ENCODE peak calls at places on chromosomes 1 and 21, in eight cellular contexts. J is keratinocyte, X is GM19239, V is heart right ventricle, M is AG10803, Z is nephron progenitor cell, Y is AG04449, I is bronchial epithelial cell. E is an unnamed sample.

GRCh38 chr1:92494485-92495141 is 7.9 kb upstream of the GFI1 start:
- DNase-seq in X (no peak), V (no peak), Y (no peak), I (no peak), M (no peak), Z (no peak), J (no peak), E (no peak)

GRCh38 chr1:61639937-61640336 is 85.0 kb downstream of the TM2D1 start:
- DNase-seq in Y (no peak), X (no peak), I (no peak), Z (no peak), M (no peak), J (no peak), V (no peak), E (no peak)

GRCh38 chr21:41230530-41230929 is 62.6 kb downstream of the BACE2 start:
- DNase-seq in I (no peak), Y (no peak), X (no peak), Z (no peak), V (no peak), M (no peak), J (no peak), E (no peak)

GRCh38 chr1:197902454-197903195 is at the start of gene C1orf53:
- DNase-seq in Y (no peak), J (no peak), V (peak), I (peak), X (peak), Z (peak), M (peak), E (peak)

GRCh38 chr21:32802954-32803353 is 31.4 kb upstream of the PAXBP1 start:
- DNase-seq in V (no peak), X (no peak), I (no peak), Y (no peak), J (no peak), M (no peak), Z (no peak), E (no peak)

GRCh38 chr1:43438576-43439120 is 15.1 kb downstream of the HYI start:
- DNase-seq in J (no peak), Y (no peak), I (no peak), Z (no peak), X (no peak), M (no peak), V (no peak), E (no peak)

GRCh38 chr1:76687324-76688018 is 179.8 kb upstream of the ST6GALNAC5 start:
- DNase-seq in V (no peak), M (no peak), X (no peak), Z (no peak), J (no peak), I (peak), Y (no peak), E (no peak)

GRCh38 chr1:39524591-39525365 is 33.3 kb downstream of the BMP8A start:
- DNase-seq in Z (no peak), M (no peak), J (no peak), I (no peak), V (no peak), Y (no peak), X (no peak), E (no peak)

GRCh38 chr1:161185282-161185682 is 8.0 kb upstream of the B4GALT3 start:
- DNase-seq in V (peak), M (peak), J (no peak), X (no peak), Z (no peak), Y (no peak), I (no peak), E (peak)

GRCh38 chr1:20017741-20018140 is 38.3 kb upstream of the PLA2G2A start:
- DNase-seq in Y (no peak), X (no peak), Z (no peak), I (no peak), M (no peak), J (no peak), V (no peak), E (no peak)

GRCh38 chr1:7553042-7553690 is 217.9 kb upstream of the VAMP3 start:
- DNase-seq in M (no peak), Y (no peak), Z (no peak), V (no peak), X (no peak), J (no peak), I (no peak), E (no peak)

GRCh38 chr1:58683519-58683918 is 16.3 kb downstream of the MYSM1 start:
- DNase-seq in Z (no peak), J (no peak), I (no peak), X (no peak), V (no peak), Y (no peak), M (no peak), E (no peak)

GRCh38 chr1:55670331-55671082 is 455.3 kb upstream of the USP24 start:
- DNase-seq in Y (no peak), V (no peak), X (no peak), J (no peak), I (no peak), Z (peak), M (peak), E (no peak)

GRCh38 chr1:17239420-17239819 is 9.5 kb upstream of the PADI3 start:
- DNase-seq in I (peak), M (peak), Z (peak), X (peak), J (no peak), V (peak), Y (peak), E (peak)

GRCh38 chr1:214135886-214136285 is 145.1 kb upstream of the SMYD2 start:
- DNase-seq in M (peak), V (no peak), Z (no peak), Y (no peak), J (no peak), I (no peak), X (no peak), E (no peak)

GRCh38 chr1:97247196-97247595 is 525.6 kb downstream of the PTBP2 start:
- DNase-seq in Y (peak), V (no peak), X (no peak), J (no peak), M (peak), I (no peak), Z (no peak), E (peak)

GRCh38 chr1:163664706-163665321 is 343.1 kb downstream of the NUF2 start:
- DNase-seq in Z (no peak), J (no peak), M (peak), V (no peak), Y (no peak), X (no peak), I (peak), E (no peak)

GRCh38 chr21:45125347-45125746 is 51.0 kb downstream of the ADARB1 start:
- DNase-seq in V (no peak), M (no peak), Y (no peak), X (no peak), I (no peak), Z (no peak), J (no peak), E (no peak)

GRCh38 chr1:24898152-24898908 is 31.7 kb downstream of the RUNX3 start:
- DNase-seq in M (peak), I (peak), J (no peak), Y (no peak), X (peak), V (peak), Z (peak), E (peak)

GRCh38 chr1:154418062-154418897 is 13.1 kb downstream of the IL6R start:
- DNase-seq in M (no peak), X (no peak), Y (no peak), J (peak), Z (no peak), I (peak), V (no peak), E (no peak)

GRCh38 chr1:45089711-45090110 is 77.7 kb downstream of the UROD start:
- DNase-seq in M (no peak), J (no peak), Z (no peak), X (no peak), V (no peak), I (no peak), Y (no peak), E (no peak)

GRCh38 chr1:52358851-52359497 is 7.0 kb downstream of the CC2D1B start:
- DNase-seq in J (no peak), Z (no peak), I (no peak), V (no peak), X (no peak), Y (no peak), M (no peak), E (no peak)

GRCh38 chr1:221712198-221712684 is 29.6 kb downstream of the DUSP10 start:
- DNase-seq in V (no peak), M (peak), J (peak), I (peak), X (no peak), Y (peak), Z (no peak), E (peak)

GRCh38 chr1:162003825-162004205 is 19.9 kb downstream of the OLFML2B start:
- DNase-seq in I (peak), X (no peak), M (peak), Z (no peak), V (peak), Y (peak), J (no peak), E (peak)

GRCh38 chr21:35933466-35933865 is 126.9 kb downstream of the SETD4 start:
- DNase-seq in X (no peak), Z (no peak), I (peak), Y (peak), V (peak), M (peak), J (peak), E (peak)

GRCh38 chr1:30383131-30383793 is 340.1 kb downstream of the MATN1 start:
- DNase-seq in J (no peak), Y (no peak), Z (no peak), X (no peak), V (no peak), I (no peak), M (no peak), E (no peak)

GRCh38 chr1:155909894-155910293 is 1.3 kb downstream of the RIT1 start:
- DNase-seq in M (peak), X (no peak), Y (no peak), I (peak), J (no peak), Z (no peak), V (no peak), E (peak)

GRCh38 chr1:3548156-3548893 is 63.0 kb downstream of the MEGF6 start:
- DNase-seq in I (no peak), J (no peak), Y (no peak), M (peak), Z (no peak), X (no peak), V (no peak), E (no peak)

GRCh38 chr1:179882253-179883039 is at the start of gene TOR1AIP1:
- DNase-seq in I (peak), V (peak), M (peak), Y (peak), Z (peak), X (peak), J (peak), E (peak)

GRCh38 chr1:2866415-2867086 is 65.1 kb upstream of the TTC34 start:
- DNase-seq in Y (no peak), I (no peak), X (no peak), V (no peak), M (no peak), J (no peak), Z (no peak), E (no peak)

GRCh38 chr1:62384276-62385005 is 52.4 kb upstream of the USP1 start:
- DNase-seq in J (no peak), Y (peak), Z (no peak), X (no peak), V (peak), I (peak), M (peak), E (no peak)